ENCODE peak calls at places on chromosomes 13 and 19, in seven cellular contexts. One of them, this sample, is unnamed.

GRCh38 chr13:28110414-28110813 is 10.0 kb upstream of the FLT3 start:
- DNase-seq in IMR-90: no peak
- DNase-seq in mesendoderm: no peak
- DNase-seq in H9: no peak
- DNase-seq in trophoblast cell: no peak
- DNase-seq in H1: no peak
- DNase-seq in neuronal stem cell: no peak
- DNase-seq in this sample: no peak

GRCh38 chr19:1904385-1905070 is 671 bp upstream of the ADAT3 start:
- DNase-seq in neuronal stem cell: peak
- DNase-seq in H9: peak
- DNase-seq in H1: peak
- DNase-seq in mesendoderm: peak
- DNase-seq in IMR-90: no peak
- DNase-seq in trophoblast cell: peak
- DNase-seq in this sample: peak

GRCh38 chr13:19960673-19961015 is 2.1 kb downstream of the ZMYM2 start:
- DNase-seq in H9: no peak
- DNase-seq in trophoblast cell: peak
- DNase-seq in mesendoderm: no peak
- DNase-seq in neuronal stem cell: no peak
- DNase-seq in IMR-90: no peak
- DNase-seq in H1: no peak
- DNase-seq in this sample: peak

GRCh38 chr13:48741377-48741776 is 87.6 kb downstream of the CYSLTR2 start:
- DNase-seq in H9: no peak
- DNase-seq in mesendoderm: no peak
- DNase-seq in IMR-90: peak
- DNase-seq in trophoblast cell: no peak
- DNase-seq in H1: no peak
- DNase-seq in neuronal stem cell: no peak
- DNase-seq in this sample: peak

GRCh38 chr13:110644892-110645521 is 29.7 kb downstream of the NAXD start:
- DNase-seq in H9: peak
- DNase-seq in mesendoderm: peak
- DNase-seq in H1: peak
- DNase-seq in trophoblast cell: peak
- DNase-seq in IMR-90: peak
- DNase-seq in neuronal stem cell: peak
- DNase-seq in this sample: peak

GRCh38 chr13:31351376-31351775 is 151.6 kb downstream of the B3GLCT start:
- DNase-seq in mesendoderm: no peak
- DNase-seq in IMR-90: no peak
- DNase-seq in H1: no peak
- DNase-seq in trophoblast cell: peak
- DNase-seq in H9: no peak
- DNase-seq in neuronal stem cell: no peak
- DNase-seq in this sample: no peak

GRCh38 chr13:77810430-77810829 is 108.2 kb downstream of the EDNRB start:
- DNase-seq in trophoblast cell: peak
- DNase-seq in H1: no peak
- DNase-seq in IMR-90: peak
- DNase-seq in neuronal stem cell: no peak
- DNase-seq in H9: no peak
- DNase-seq in mesendoderm: peak
- DNase-seq in this sample: peak

GRCh38 chr19:42030605-42031004 is 36.6 kb upstream of the ATP1A3 start:
- DNase-seq in neuronal stem cell: no peak
- DNase-seq in H1: no peak
- DNase-seq in IMR-90: no peak
- DNase-seq in trophoblast cell: no peak
- DNase-seq in H9: no peak
- DNase-seq in mesendoderm: no peak
- DNase-seq in this sample: no peak

GRCh38 chr13:113283904-113284303 is 13.1 kb upstream of the LAMP1 start:
- DNase-seq in mesendoderm: no peak
- DNase-seq in trophoblast cell: no peak
- DNase-seq in neuronal stem cell: no peak
- DNase-seq in IMR-90: no peak
- DNase-seq in H9: no peak
- DNase-seq in H1: no peak
- DNase-seq in this sample: no peak

GRCh38 chr13:49444517-49445395 is 682 bp downstream of the SETDB2 start:
- DNase-seq in trophoblast cell: peak
- DNase-seq in H1: no peak
- DNase-seq in IMR-90: peak
- DNase-seq in mesendoderm: peak
- DNase-seq in H9: no peak
- DNase-seq in neuronal stem cell: peak
- DNase-seq in this sample: peak

GRCh38 chr13:100130092-100130491 is 41.2 kb downstream of the PCCA start:
- DNase-seq in IMR-90: no peak
- DNase-seq in mesendoderm: peak
- DNase-seq in neuronal stem cell: no peak
- DNase-seq in trophoblast cell: no peak
- DNase-seq in H9: no peak
- DNase-seq in H1: no peak
- DNase-seq in this sample: no peak

GRCh38 chr13:71464673-71465072 is 402.3 kb downstream of the DACH1 start:
- DNase-seq in mesendoderm: no peak
- DNase-seq in H9: no peak
- DNase-seq in IMR-90: no peak
- DNase-seq in H1: no peak
- DNase-seq in trophoblast cell: no peak
- DNase-seq in neuronal stem cell: no peak
- DNase-seq in this sample: no peak

GRCh38 chr19:7799640-7800355 is 30.2 kb upstream of the EVI5L start:
- DNase-seq in neuronal stem cell: peak
- DNase-seq in trophoblast cell: peak
- DNase-seq in mesendoderm: peak
- DNase-seq in H1: peak
- DNase-seq in H9: peak
- DNase-seq in IMR-90: peak
- DNase-seq in this sample: peak

GRCh38 chr19:18738961-18739690 is 52.0 kb downstream of the COMP start:
- DNase-seq in IMR-90: no peak
- DNase-seq in mesendoderm: no peak
- DNase-seq in trophoblast cell: no peak
- DNase-seq in H1: no peak
- DNase-seq in H9: peak
- DNase-seq in neuronal stem cell: no peak
- DNase-seq in this sample: no peak

GRCh38 chr19:58054792-58055482 is 4.1 kb upstream of the ZNF135 start:
- DNase-seq in trophoblast cell: no peak
- DNase-seq in mesendoderm: peak
- DNase-seq in H1: no peak
- DNase-seq in H9: peak
- DNase-seq in IMR-90: peak
- DNase-seq in neuronal stem cell: no peak
- DNase-seq in this sample: no peak

GRCh38 chr19:42546831-42547500 is 18.7 kb upstream of the CEACAM1 start:
- DNase-seq in H9: no peak
- DNase-seq in mesendoderm: no peak
- DNase-seq in trophoblast cell: no peak
- DNase-seq in H1: no peak
- DNase-seq in neuronal stem cell: no peak
- DNase-seq in IMR-90: no peak
- DNase-seq in this sample: no peak

GRCh38 chr13:113901231-113901630 is 37.4 kb upstream of the GAS6 start:
- DNase-seq in neuronal stem cell: no peak
- DNase-seq in mesendoderm: no peak
- DNase-seq in H9: no peak
- DNase-seq in IMR-90: peak
- DNase-seq in H1: no peak
- DNase-seq in trophoblast cell: no peak
- DNase-seq in this sample: no peak

DNA sequence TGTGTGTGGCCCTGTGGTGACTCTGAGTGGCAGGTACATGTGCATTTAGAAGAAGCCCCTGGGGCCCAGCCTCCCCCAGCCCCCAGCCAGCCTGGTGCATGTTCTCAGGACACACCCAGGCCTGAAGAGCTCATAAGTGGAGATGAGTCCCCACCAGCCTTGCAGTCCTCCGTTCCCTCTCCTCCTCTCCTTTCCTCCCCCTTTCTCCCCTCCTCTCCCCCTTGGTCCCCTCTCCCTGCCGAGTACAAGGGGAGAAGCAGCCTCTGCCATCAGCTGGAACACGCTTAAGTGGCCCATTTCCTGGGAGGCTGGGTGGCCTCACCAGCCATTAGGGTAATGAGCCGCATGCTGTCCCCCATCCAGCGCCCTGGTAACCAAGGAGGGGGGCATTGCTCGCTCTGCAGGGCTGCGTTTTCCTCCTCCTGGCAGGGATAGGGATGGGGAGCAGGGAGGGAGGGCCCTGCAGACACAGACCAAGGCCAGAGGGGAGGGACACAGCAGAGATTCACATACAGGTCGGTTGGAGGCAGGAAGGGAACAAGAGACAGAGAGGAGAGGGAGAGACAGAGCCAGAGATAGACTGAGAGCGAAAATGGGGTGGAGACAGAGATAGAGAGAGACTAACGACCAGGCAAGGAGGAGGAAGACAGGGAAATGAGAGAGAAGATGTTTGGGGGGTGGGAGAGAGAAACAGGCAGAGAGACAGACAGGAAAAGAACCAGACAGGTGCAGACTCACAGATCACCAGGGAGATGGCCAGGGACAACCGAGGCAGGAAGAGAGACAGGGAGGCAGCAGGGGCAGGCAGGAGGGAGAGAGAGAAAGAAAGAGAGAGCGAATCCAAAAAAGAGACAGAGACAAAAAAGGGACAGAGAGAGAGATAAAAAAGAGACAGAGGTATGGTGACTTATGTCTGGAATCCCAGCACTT is 19.3 kb upstream of the DPP9 start:
- DNase-seq in H9: peak
- DNase-seq in mesendoderm: peak
- DNase-seq in IMR-90: no peak
- DNase-seq in neuronal stem cell: no peak
- DNase-seq in H1: no peak
- DNase-seq in trophoblast cell: no peak
- DNase-seq in this sample: no peak
- H3K9ac ChIP-seq in H9: no peak
- H3K9ac ChIP-seq in mesendoderm: no peak
- H3K9ac ChIP-seq in IMR-90: no peak
- H3K9ac ChIP-seq in neuronal stem cell: peak
- H3K9ac ChIP-seq in H1: no peak
- H3K9ac ChIP-seq in trophoblast cell: no peak
- H3K9ac ChIP-seq in this sample: peak

DNA sequence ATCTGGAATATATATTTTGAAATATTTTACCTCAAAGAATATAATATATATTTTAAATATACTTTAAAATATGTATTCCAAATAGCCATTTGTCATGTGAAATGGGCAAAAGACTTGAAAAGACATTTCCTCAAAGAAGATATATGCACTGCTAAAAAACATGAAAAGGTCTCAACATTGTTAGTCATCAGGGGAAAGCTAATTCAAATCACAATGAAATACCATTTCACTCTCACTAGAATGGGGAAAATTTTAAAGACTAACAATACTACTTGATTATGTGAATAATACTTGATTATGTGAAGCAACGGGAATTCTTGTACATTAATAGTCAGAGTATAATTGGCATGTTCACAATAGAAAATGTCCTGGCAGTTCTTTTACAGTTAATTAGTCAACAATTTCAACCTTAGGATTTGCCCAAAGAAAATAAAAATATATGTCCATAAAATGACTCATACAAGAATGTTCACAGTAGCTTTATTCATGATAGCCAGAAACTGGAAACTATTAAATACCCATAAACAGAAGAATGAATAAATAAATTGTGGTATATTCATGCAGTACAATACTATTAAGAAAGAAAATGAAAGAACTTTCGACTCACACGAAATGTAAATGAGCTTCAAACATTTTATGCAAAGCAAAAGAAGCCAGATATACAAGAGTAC is 6.8 kb upstream of the KBTBD6 start:
- DNase-seq in trophoblast cell: no peak
- DNase-seq in neuronal stem cell: no peak
- DNase-seq in H9: no peak
- DNase-seq in H1: no peak
- DNase-seq in IMR-90: peak
- DNase-seq in mesendoderm: no peak
- DNase-seq in this sample: no peak
- H3K23ac ChIP-seq in trophoblast cell: no peak
- H3K23ac ChIP-seq in neuronal stem cell: no peak
- H3K23ac ChIP-seq in H9: no peak
- H3K23ac ChIP-seq in H1: no peak
- H3K23ac ChIP-seq in IMR-90: no peak
- H3K23ac ChIP-seq in mesendoderm: no peak
- H3K23ac ChIP-seq in this sample: no peak

GRCh38 chr13:98272549-98272948 is 95.5 kb upstream of the RNF113B start:
- DNase-seq in IMR-90: no peak
- DNase-seq in mesendoderm: peak
- DNase-seq in trophoblast cell: no peak
- DNase-seq in H9: no peak
- DNase-seq in H1: no peak
- DNase-seq in neuronal stem cell: peak
- DNase-seq in this sample: no peak

GRCh38 chr13:98273067-98273823 is 96.2 kb upstream of the RNF113B start:
- DNase-seq in H9: no peak
- DNase-seq in neuronal stem cell: no peak
- DNase-seq in trophoblast cell: peak
- DNase-seq in IMR-90: no peak
- DNase-seq in mesendoderm: peak
- DNase-seq in H1: no peak
- DNase-seq in this sample: peak

GRCh38 chr13:98275711-98276171 is 98.7 kb upstream of the RNF113B start:
- DNase-seq in H9: no peak
- DNase-seq in trophoblast cell: no peak
- DNase-seq in IMR-90: no peak
- DNase-seq in H1: no peak
- DNase-seq in neuronal stem cell: no peak
- DNase-seq in mesendoderm: no peak
- DNase-seq in this sample: peak

GRCh38 chr13:98274921-98275487 is 97.9 kb upstream of the RNF113B start:
- DNase-seq in mesendoderm: no peak
- DNase-seq in H9: no peak
- DNase-seq in IMR-90: peak
- DNase-seq in neuronal stem cell: no peak
- DNase-seq in trophoblast cell: no peak
- DNase-seq in H1: no peak
- DNase-seq in this sample: peak

GRCh38 chr13:98273824-98274786 is 97.0 kb upstream of the RNF113B start:
- DNase-seq in H9: peak
- DNase-seq in H1: no peak
- DNase-seq in trophoblast cell: no peak
- DNase-seq in neuronal stem cell: no peak
- DNase-seq in mesendoderm: peak
- DNase-seq in IMR-90: peak
- DNase-seq in this sample: peak
- H3K9ac ChIP-seq in H9: no peak
- H3K9ac ChIP-seq in H1: peak
- H3K9ac ChIP-seq in trophoblast cell: no peak
- H3K9ac ChIP-seq in neuronal stem cell: no peak
- H3K9ac ChIP-seq in mesendoderm: peak
- H3K9ac ChIP-seq in IMR-90: peak
- H3K9ac ChIP-seq in this sample: no peak

DNA sequence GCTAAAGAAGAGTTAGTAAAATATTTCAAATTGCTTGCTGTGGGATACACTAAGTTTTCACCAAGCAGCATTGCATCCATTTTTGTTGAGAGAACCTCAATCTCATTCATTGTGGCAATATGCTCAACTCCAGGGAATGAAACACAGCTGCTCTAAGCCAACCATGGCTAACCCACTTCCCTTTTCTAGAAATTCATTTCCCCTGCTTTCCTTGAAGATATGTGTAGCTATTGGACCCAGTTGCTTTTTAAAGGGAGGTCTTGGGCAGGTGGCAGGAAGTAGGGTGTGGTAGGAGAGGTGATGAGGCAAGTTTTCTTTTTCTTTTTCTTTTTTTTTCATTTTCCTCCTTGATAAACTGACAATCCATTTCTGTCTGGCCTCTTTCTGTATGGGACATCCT is 452.2 kb downstream of the FGF14 start:
- DNase-seq in trophoblast cell: no peak
- DNase-seq in mesendoderm: no peak
- DNase-seq in neuronal stem cell: no peak
- DNase-seq in H9: no peak
- DNase-seq in H1: no peak
- DNase-seq in IMR-90: no peak
- DNase-seq in this sample: no peak
- H3K23ac ChIP-seq in trophoblast cell: no peak
- H3K23ac ChIP-seq in mesendoderm: no peak
- H3K23ac ChIP-seq in neuronal stem cell: no peak
- H3K23ac ChIP-seq in H9: no peak
- H3K23ac ChIP-seq in H1: no peak
- H3K23ac ChIP-seq in IMR-90: no peak
- H3K23ac ChIP-seq in this sample: no peak

This sample was measured in mesenchymal stem cell.